ENCODE peak calls at places on chromosomes 12 and 14, in four cellular contexts. One of them, this sample, is unnamed. For H3K9me2, the result is how much of the 10 kb centered on the place peaks cover.

GRCh38 chr12:51238037-51238509 is 553 bp upstream of the DAZAP2 start:
- DNase-seq in OCI-LY7: peak
- DNase-seq in hepatocyte: peak
- DNase-seq in GM23248: peak
- DNase-seq in this sample: no peak

GRCh38 chr12:68580911-68581310 is 29.8 kb upstream of the RAP1B start:
- DNase-seq in OCI-LY7: no peak
- DNase-seq in hepatocyte: no peak
- DNase-seq in GM23248: no peak
- DNase-seq in this sample: no peak

GRCh38 chr12:113880337-113880736 is 85.8 kb downstream of the RBM19 start:
- DNase-seq in OCI-LY7: no peak
- DNase-seq in hepatocyte: no peak
- DNase-seq in GM23248: no peak
- DNase-seq in this sample: no peak

GRCh38 chr12:70196732-70197361 is 46.4 kb upstream of the CNOT2 start:
- DNase-seq in OCI-LY7: no peak
- DNase-seq in hepatocyte: no peak
- DNase-seq in GM23248: peak
- DNase-seq in this sample: no peak

GRCh38 chr12:57242691-57243454 is 8.1 kb downstream of the STAC3 start:
- DNase-seq in OCI-LY7: peak
- DNase-seq in hepatocyte: peak
- DNase-seq in GM23248: peak
- DNase-seq in this sample: peak

GRCh38 chr12:32947203-32947795 is 50.7 kb upstream of the PKP2 start:
- DNase-seq in OCI-LY7: peak
- DNase-seq in hepatocyte: peak
- DNase-seq in GM23248: no peak
- DNase-seq in this sample: peak

GRCh38 chr14:105529506-105530445 is 3.4 kb downstream of the TMEM121 start:
- DNase-seq in OCI-LY7: peak
- DNase-seq in hepatocyte: peak
- DNase-seq in GM23248: no peak
- DNase-seq in this sample: no peak

GRCh38 chr12:116734156-116734768 is 3.6 kb downstream of the SPRING1 start:
- DNase-seq in OCI-LY7: no peak
- DNase-seq in hepatocyte: no peak
- DNase-seq in GM23248: no peak
- DNase-seq in this sample: no peak

GRCh38 chr12:88529531-88530488 is 50.5 kb downstream of the KITLG start:
- DNase-seq in OCI-LY7: no peak
- DNase-seq in hepatocyte: no peak
- DNase-seq in GM23248: no peak
- DNase-seq in this sample: no peak

GRCh38 chr12:118404876-118405521 is 28.6 kb downstream of the SUDS3 start:
- DNase-seq in OCI-LY7: peak
- DNase-seq in hepatocyte: peak
- DNase-seq in GM23248: peak
- DNase-seq in this sample: peak

GRCh38 chr14:90778468-90779255 is 37.6 kb downstream of the TTC7B start:
- DNase-seq in OCI-LY7: no peak
- DNase-seq in hepatocyte: no peak
- DNase-seq in GM23248: no peak
- DNase-seq in this sample: no peak

GRCh38 chr12:3218150-3218845 is 141.1 kb downstream of the TSPAN9 start:
- DNase-seq in OCI-LY7: peak
- DNase-seq in hepatocyte: peak
- DNase-seq in GM23248: peak
- DNase-seq in this sample: no peak

GRCh38 chr12:25328082-25328712 is 77.5 kb upstream of the KRAS start:
- DNase-seq in OCI-LY7: no peak
- DNase-seq in hepatocyte: peak
- DNase-seq in GM23248: peak
- DNase-seq in this sample: no peak

GRCh38 chr12:121792607-121793500 is 634 bp downstream of the RHOF start:
- DNase-seq in OCI-LY7: peak
- DNase-seq in hepatocyte: peak
- DNase-seq in GM23248: no peak
- DNase-seq in this sample: no peak

GRCh38 chr14:102485693-102486512 is 23.7 kb downstream of the ANKRD9 start:
- DNase-seq in OCI-LY7: no peak
- DNase-seq in hepatocyte: no peak
- DNase-seq in GM23248: no peak
- DNase-seq in this sample: no peak

GRCh38 chr14:93936245-93936644 is 9.1 kb downstream of the FAM181A start:
- DNase-seq in OCI-LY7: peak
- DNase-seq in hepatocyte: peak
- DNase-seq in GM23248: peak
- DNase-seq in this sample: no peak

GRCh38 chr14:89303452-89304435 is 113.3 kb downstream of the FOXN3 start:
- DNase-seq in OCI-LY7: peak
- DNase-seq in hepatocyte: peak
- DNase-seq in GM23248: peak
- DNase-seq in this sample: no peak

GRCh38 chr12:104672501-104673265 is 215.9 kb downstream of the CHST11 start:
- DNase-seq in OCI-LY7: no peak
- DNase-seq in hepatocyte: no peak
- DNase-seq in GM23248: peak
- DNase-seq in this sample: no peak

GRCh38 chr12:129202109-129202814 is 349.0 kb downstream of the GLT1D1 start:
- DNase-seq in OCI-LY7: no peak
- DNase-seq in hepatocyte: no peak
- DNase-seq in GM23248: no peak
- DNase-seq in this sample: no peak

GRCh38 chr12:79055926-79056674 is 191.5 kb downstream of the SYT1 start:
- DNase-seq in OCI-LY7: no peak
- DNase-seq in hepatocyte: no peak
- DNase-seq in GM23248: peak
- DNase-seq in this sample: peak

GRCh38 chr12:3271639-3272038 is 194.5 kb downstream of the TSPAN9 start:
- DNase-seq in OCI-LY7: no peak
- DNase-seq in hepatocyte: no peak
- DNase-seq in GM23248: no peak
- DNase-seq in this sample: no peak

GRCh38 chr12:49019435-49020317 is 1.1 kb upstream of the PRKAG1 start:
- DNase-seq in OCI-LY7: peak
- DNase-seq in hepatocyte: peak
- DNase-seq in GM23248: peak
- DNase-seq in this sample: no peak

GRCh38 chr12:52321433-52321832 is 235 bp upstream of the KRT83 start:
- DNase-seq in OCI-LY7: no peak
- DNase-seq in hepatocyte: no peak
- DNase-seq in GM23248: no peak
- DNase-seq in this sample: no peak

GRCh38 chr12:15522574-15523187 is 200.4 kb downstream of the PTPRO start:
- DNase-seq in OCI-LY7: peak
- DNase-seq in hepatocyte: peak
- DNase-seq in GM23248: peak
- DNase-seq in this sample: peak

GRCh38 chr12:108043750-108044149 is 85.3 kb upstream of the WSCD2 start:
- DNase-seq in OCI-LY7: no peak
- DNase-seq in hepatocyte: no peak
- DNase-seq in GM23248: no peak
- DNase-seq in this sample: no peak

GRCh38 chr12:77667101-77667500 is 163.6 kb upstream of the NAV3 start:
- DNase-seq in OCI-LY7: no peak
- DNase-seq in hepatocyte: no peak
- DNase-seq in GM23248: no peak
- DNase-seq in this sample: no peak

GRCh38 chr14:100298551-100299237 is 7.5 kb downstream of the SLC25A29 start:
- DNase-seq in OCI-LY7: peak
- DNase-seq in hepatocyte: no peak
- DNase-seq in GM23248: no peak
- DNase-seq in this sample: no peak

DNA sequence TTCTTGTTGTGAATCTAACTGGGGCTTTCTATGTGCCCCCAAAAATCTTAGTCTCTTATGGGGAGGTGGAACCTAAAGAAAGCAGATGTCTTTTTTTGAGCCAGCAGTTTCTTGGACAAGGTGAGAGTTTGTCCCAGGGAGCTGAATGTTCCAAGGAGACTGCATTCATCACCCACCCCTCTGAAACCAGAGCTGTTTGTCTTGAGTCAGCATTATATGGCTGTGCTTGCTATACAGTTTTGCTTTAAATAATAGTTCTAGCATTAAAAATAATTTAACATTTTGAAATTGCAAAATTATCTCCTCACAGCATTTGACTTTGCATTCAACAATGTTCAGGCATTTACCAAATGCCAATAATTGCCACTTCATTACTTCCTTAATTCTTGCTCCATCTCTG is 813.3 kb downstream of the BCL11B start:
- DNase-seq in OCI-LY7: no peak
- DNase-seq in hepatocyte: no peak
- DNase-seq in GM23248: no peak
- DNase-seq in this sample: no peak
- H3K9me2 ChIP-seq in OCI-LY7: under half
- H3K9me2 ChIP-seq in hepatocyte: under half
- H3K9me2 ChIP-seq in GM23248: under half
- H3K9me2 ChIP-seq in this sample: under half

GRCh38 chr14:33800735-33801163 is 150.1 kb downstream of the EGLN3 start:
- DNase-seq in OCI-LY7: no peak
- DNase-seq in hepatocyte: no peak
- DNase-seq in GM23248: no peak
- DNase-seq in this sample: no peak
- H3K9me2 ChIP-seq in OCI-LY7: under half
- H3K9me2 ChIP-seq in hepatocyte: under half
- H3K9me2 ChIP-seq in GM23248: under half
- H3K9me2 ChIP-seq in this sample: under half

GRCh38 chr12:125873031-125873430 is 807.8 kb downstream of the AACS start:
- DNase-seq in OCI-LY7: no peak
- DNase-seq in hepatocyte: no peak
- DNase-seq in GM23248: no peak
- DNase-seq in this sample: no peak
- H3K9me2 ChIP-seq in OCI-LY7: under half
- H3K9me2 ChIP-seq in hepatocyte: under half
- H3K9me2 ChIP-seq in GM23248: under half
- H3K9me2 ChIP-seq in this sample: under half

GRCh38 chr14:38202444-38203191 is 5.1 kb upstream of the SSTR1 start:
- DNase-seq in OCI-LY7: peak
- DNase-seq in hepatocyte: no peak
- DNase-seq in GM23248: no peak
- DNase-seq in this sample: no peak
- H3K9me2 ChIP-seq in OCI-LY7: under half
- H3K9me2 ChIP-seq in hepatocyte: under half
- H3K9me2 ChIP-seq in GM23248: under half
- H3K9me2 ChIP-seq in this sample: under half

DNA sequence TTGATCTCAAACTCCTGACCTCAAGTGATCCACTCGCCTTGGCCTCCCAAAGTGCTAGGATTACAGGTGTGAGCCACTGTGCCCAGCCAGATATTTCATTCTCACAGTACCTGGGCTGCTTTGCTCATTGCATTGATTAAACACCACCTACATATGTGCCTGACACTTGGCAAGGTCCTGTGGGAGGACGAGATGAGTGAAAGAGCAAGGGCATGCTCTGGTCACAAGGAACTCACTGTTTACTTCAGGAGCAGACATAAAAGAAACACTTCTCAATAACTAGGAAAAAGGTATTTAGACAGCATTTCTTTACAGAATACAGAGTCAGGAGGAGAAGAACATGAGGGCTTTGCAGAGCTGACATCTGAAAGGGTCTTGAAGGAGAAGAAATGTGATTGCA is 91.7 kb downstream of the TMCC3 start:
- DNase-seq in OCI-LY7: no peak
- DNase-seq in hepatocyte: no peak
- DNase-seq in GM23248: no peak
- DNase-seq in this sample: no peak
- H3K9me2 ChIP-seq in OCI-LY7: under half
- H3K9me2 ChIP-seq in hepatocyte: under half
- H3K9me2 ChIP-seq in GM23248: under half
- H3K9me2 ChIP-seq in this sample: under half

GRCh38 chr14:39087493-39087892 is 15.5 kb downstream of the SEC23A start:
- DNase-seq in OCI-LY7: no peak
- DNase-seq in hepatocyte: no peak
- DNase-seq in GM23248: no peak
- DNase-seq in this sample: no peak
- H3K9me2 ChIP-seq in OCI-LY7: under half
- H3K9me2 ChIP-seq in hepatocyte: under half
- H3K9me2 ChIP-seq in GM23248: under half
- H3K9me2 ChIP-seq in this sample: under half